ENCODE peak calls at places on chromosomes 1 and 21, in nine cellular contexts. P is Panc1, F is mammary epithelial cell, Z is OCI-LY7, I is RWPE1, N is left ventricle myocardium inferior, O is nephron progenitor cell, M is gastrocnemius medialis, V is body of pancreas. Y is an unnamed sample.

GRCh38 chr1:15236226-15237145 is 10.5 kb upstream of the FHAD1 start:
- DNase-seq in P (no peak), F (no peak), Z (no peak), I (peak), N (no peak), O (no peak), M (no peak), V (no peak), Y (no peak)

GRCh38 chr1:172180886-172181285 is 239.6 kb upstream of the C1orf105 start:
- DNase-seq in P (no peak), F (peak), Z (no peak), I (no peak), N (peak), O (no peak), M (peak), V (peak), Y (peak)

GRCh38 chr21:33403128-33403785 is at the start of gene IFNGR2:
- DNase-seq in P (no peak), F (peak), Z (peak), I (peak), N (peak), O (peak), M (no peak), V (peak), Y (no peak)

GRCh38 chr1:1206376-1207253 is at the start of gene TNFRSF18:
- DNase-seq in P (no peak), F (no peak), Z (no peak), I (peak), N (peak), O (peak), M (no peak), V (peak), Y (peak)

GRCh38 chr1:212655668-212656440 is 43.8 kb downstream of the BATF3 start:
- DNase-seq in P (no peak), F (peak), Z (no peak), I (peak), N (no peak), O (no peak), M (no peak), V (no peak), Y (no peak)

GRCh38 chr1:183734600-183735036 is 70.3 kb upstream of the RGL1 start:
- DNase-seq in P (no peak), F (no peak), Z (no peak), I (no peak), N (peak), O (no peak), M (peak), V (no peak), Y (no peak)

GRCh38 chr1:78292361-78292760 is 198.4 kb upstream of the PTGFR start:
- DNase-seq in P (no peak), F (no peak), Z (no peak), I (no peak), N (no peak), O (no peak), M (peak), V (no peak), Y (no peak)

GRCh38 chr1:78005755-78006154 is 1.0 kb downstream of the DNAJB4 start:
- DNase-seq in P (no peak), F (peak), Z (no peak), I (peak), N (no peak), O (no peak), M (no peak), V (peak), Y (no peak)

GRCh38 chr1:231663211-231663792 is 36.7 kb downstream of the DISC1 start:
- DNase-seq in P (no peak), F (no peak), Z (no peak), I (no peak), N (no peak), O (no peak), M (no peak), V (no peak), Y (no peak)

GRCh38 chr21:33412832-33413519 is 9.8 kb downstream of the IFNGR2 start:
- DNase-seq in P (no peak), F (peak), Z (no peak), I (no peak), N (no peak), O (no peak), M (no peak), V (peak), Y (no peak)

DNA sequence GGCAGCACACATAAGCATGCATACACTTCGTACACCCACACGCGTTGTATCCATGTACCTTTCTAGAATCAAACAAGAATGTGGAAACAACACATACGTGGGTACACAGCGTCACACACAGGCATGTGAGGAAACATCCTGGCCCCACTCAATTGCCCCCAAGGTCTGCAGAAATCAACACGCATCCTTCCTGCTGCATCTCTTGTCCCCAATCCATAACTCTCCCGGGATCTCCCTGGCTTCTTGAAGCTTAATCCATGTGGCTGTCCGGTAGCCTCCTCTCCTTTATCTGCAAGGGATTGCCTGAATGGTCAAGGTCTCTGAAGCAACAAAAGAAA is 5.5 kb upstream of the TBX15 start:
- DNase-seq in P (no peak), F (no peak), Z (peak), I (no peak), N (no peak), O (no peak), M (no peak), V (no peak), Y (no peak)
- TF ChIP-seq CTCF in P (no peak), F (no peak), Z (peak), I (no peak), N (no peak), O (no peak), M (no peak), V (no peak), Y (no peak)

GRCh38 chr1:54395535-54395934 is 10.7 kb downstream of the SSBP3 start:
- DNase-seq in P (no peak), F (no peak), Z (no peak), I (no peak), N (no peak), O (no peak), M (no peak), V (no peak), Y (no peak)

GRCh38 chr1:54390655-54391054 is 15.5 kb downstream of the SSBP3 start:
- DNase-seq in P (no peak), F (no peak), Z (no peak), I (no peak), N (no peak), O (no peak), M (peak), V (no peak), Y (no peak)

GRCh38 chr1:54392401-54392800 is 13.8 kb downstream of the SSBP3 start:
- DNase-seq in P (no peak), F (no peak), Z (no peak), I (no peak), N (no peak), O (no peak), M (no peak), V (no peak), Y (no peak)

GRCh38 chr1:54394104-54394503 is 12.1 kb downstream of the SSBP3 start:
- DNase-seq in P (no peak), F (no peak), Z (no peak), I (no peak), N (no peak), O (no peak), M (no peak), V (no peak), Y (no peak)

GRCh38 chr1:54391450-54392071 is 14.6 kb downstream of the SSBP3 start:
- DNase-seq in P (no peak), F (no peak), Z (no peak), I (no peak), N (no peak), O (no peak), M (no peak), V (no peak), Y (no peak)
- TF ChIP-seq CTCF in P (no peak), F (no peak), Z (no peak), I (no peak), N (no peak), O (no peak), M (no peak), V (no peak), Y (no peak)

DNA sequence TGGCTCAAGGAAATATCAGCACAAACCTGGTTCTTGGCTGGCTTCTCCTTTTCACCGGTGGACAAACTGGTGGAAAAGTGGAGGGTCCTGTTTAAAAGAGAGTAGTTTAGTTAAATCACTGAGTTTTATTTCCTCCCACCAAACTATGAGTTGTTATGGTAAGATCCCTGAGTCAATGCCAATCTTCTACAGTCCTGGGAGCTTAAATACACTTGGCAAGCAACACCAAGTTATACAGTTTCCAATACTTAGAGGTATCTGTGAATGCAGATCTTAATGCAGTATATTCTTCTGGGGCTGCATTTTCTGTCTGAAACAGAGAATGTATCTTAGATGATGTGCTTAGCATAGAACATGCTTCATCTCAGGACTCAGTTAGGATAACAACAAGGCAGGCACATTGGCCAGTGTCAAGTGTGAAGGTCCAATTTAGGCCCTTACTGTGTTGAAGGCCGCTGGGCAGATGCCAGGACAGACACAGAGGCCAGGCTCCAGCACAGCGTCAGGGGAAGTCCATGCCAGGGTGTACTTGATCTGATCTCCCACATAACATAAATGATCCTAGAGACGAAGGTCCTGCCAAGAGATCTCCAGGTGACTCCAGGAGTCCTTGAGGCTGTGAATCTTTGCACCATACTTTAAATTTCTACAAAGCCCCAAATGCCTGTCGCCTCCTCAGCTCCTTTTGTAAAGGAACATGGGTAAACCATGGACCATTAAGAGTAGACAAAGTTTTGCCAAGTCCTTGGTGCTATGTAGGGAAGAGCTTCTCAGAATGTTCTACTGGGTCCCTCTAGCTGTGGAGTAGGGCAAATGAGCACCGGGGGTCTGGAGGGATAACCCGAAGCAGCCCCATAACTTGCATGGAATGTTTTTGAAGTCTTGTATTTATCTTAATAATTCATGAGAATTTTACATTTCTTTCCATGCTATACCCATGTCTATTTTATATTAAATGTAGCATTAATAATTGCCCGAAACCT is 76.8 kb downstream of the KCNJ15 start:
- DNase-seq in P (no peak), F (no peak), Z (no peak), I (no peak), N (peak), O (no peak), M (no peak), V (no peak), Y (no peak)
- TF ChIP-seq CTCF in P (no peak), F (peak), Z (no peak), I (no peak), N (peak), O (no peak), M (no peak), V (no peak), Y (no peak)

DNA sequence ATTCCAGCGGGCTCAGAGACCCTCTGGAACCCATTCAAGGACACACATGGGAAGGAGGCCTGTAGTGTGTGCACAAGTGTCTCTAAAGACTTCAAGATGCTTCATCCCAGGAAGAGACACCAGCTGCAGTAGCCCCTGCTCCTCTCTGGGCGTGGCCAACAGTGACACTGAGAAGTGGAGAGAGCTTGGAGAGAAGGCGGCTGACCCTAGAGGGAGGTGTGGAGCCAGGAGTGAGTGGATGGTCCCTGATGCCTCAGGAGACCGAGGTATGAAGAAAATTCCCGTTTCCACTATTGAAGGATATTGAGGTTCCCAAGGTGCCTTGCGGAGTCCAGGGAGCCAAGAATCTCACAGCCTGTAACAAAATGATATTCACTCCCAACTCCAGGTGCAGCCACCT is 14.9 kb upstream of the TNNI1 start:
- DNase-seq in P (no peak), F (no peak), Z (no peak), I (no peak), N (no peak), O (peak), M (no peak), V (no peak), Y (no peak)
- TF ChIP-seq CTCF in P (no peak), F (no peak), Z (no peak), I (no peak), N (no peak), O (no peak), M (no peak), V (no peak), Y (no peak)

DNA sequence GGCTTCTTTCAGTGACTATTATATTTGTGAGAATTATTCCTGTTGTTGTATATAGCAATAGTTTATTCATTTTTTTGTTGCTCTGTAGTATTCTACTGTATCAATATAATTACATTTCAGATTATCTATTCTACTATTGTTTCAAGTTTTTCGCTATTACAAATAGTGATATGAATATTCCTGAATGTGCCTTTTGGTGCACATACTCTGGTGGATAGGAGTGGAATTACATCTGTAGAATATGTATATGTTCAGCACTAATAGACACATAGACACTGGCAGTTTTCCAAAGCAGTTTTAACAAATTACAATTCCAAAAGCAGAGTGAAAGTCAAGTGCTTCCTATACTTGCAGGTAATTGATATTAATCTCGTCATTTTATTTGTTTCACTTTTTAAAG is 696.2 kb upstream of the PRMT6 start:
- DNase-seq in P (no peak), F (no peak), Z (no peak), I (no peak), N (no peak), O (no peak), M (no peak), V (no peak), Y (no peak)
- TF ChIP-seq CTCF in P (no peak), F (peak), Z (peak), I (peak), N (no peak), O (peak), M (no peak), V (no peak), Y (no peak)

GRCh38 chr1:238722812-238723211 is 663.6 kb upstream of the CHRM3 start:
- DNase-seq in P (no peak), F (no peak), Z (no peak), I (no peak), N (no peak), O (no peak), M (no peak), V (no peak), Y (no peak)

DNA sequence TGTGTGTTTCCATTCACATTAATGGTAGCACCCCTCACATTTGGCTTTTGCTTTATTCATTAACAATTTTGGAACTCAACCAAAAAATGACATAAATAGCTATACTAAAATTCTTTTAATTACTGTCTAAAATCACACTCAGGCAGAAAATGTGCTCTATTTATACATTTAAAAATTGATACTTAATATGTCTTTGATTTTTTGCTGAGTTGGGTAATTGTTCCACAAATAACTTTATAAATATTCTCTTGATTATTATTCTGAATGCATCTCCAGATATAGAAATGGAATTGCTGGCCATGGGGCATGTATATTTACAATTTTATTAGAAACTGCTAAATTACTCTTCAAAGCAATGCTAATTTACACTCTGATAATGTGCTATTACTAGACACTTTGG is 658.7 kb upstream of the CHRM3 start:
- DNase-seq in P (no peak), F (no peak), Z (no peak), I (no peak), N (no peak), O (no peak), M (no peak), V (no peak), Y (no peak)
- TF ChIP-seq CTCF in P (no peak), F (no peak), Z (no peak), I (no peak), N (no peak), O (no peak), M (no peak), V (no peak), Y (no peak)

GRCh38 chr1:169601096-169601881 is 15.0 kb upstream of the F5 start:
- DNase-seq in P (no peak), F (peak), Z (peak), I (peak), N (no peak), O (no peak), M (no peak), V (no peak), Y (no peak)

GRCh38 chr1:169610858-169611257 is 19.1 kb downstream of the SELP start:
- DNase-seq in P (no peak), F (no peak), Z (no peak), I (no peak), N (no peak), O (no peak), M (no peak), V (no peak), Y (no peak)

GRCh38 chr1:169610110-169610509 is 19.8 kb downstream of the SELP start:
- DNase-seq in P (no peak), F (no peak), Z (no peak), I (no peak), N (no peak), O (no peak), M (no peak), V (no peak), Y (no peak)

GRCh38 chr1:169608231-169608630 is 21.7 kb downstream of the SELP start:
- DNase-seq in P (no peak), F (no peak), Z (no peak), I (no peak), N (no peak), O (no peak), M (no peak), V (no peak), Y (no peak)

DNA sequence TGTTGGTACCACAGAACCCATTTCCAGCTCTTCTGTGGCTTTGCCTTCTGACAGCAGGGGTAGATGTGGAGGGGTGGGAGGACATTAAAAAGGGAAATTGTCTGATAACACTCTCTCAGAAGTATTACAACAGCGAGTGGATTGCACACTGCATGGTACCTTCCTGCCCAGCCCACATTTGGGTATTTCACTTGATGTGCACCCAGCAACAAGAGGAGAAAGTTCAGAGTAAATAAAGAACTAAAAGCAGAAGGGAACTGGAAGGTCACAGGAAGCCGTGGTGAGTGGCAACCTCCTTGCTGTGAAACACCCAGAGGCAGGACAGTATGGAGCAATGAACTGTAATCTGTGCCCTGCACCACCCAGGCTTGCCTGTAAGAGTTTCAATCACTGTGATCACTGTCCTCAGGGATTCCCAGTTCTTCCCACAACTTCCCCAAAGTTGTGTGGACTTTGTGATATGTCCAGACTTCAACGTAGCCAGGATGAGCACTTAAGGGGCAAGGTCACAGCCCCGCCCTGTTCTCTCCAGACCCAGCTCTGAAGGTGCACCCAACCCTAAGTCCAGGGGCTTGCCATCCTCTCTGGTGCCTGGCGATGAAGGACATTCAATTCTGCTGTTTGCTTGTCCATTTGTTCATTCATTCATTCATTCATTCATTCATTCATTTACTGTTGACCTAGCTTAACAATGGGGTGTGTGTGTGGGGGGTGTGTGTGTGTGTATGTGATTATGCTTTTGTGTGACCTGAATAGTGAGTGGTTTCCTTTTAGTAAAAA is 18.7 kb upstream of the F5 start:
- DNase-seq in P (no peak), F (no peak), Z (no peak), I (no peak), N (peak), O (no peak), M (no peak), V (no peak), Y (peak)
- TF ChIP-seq CTCF in P (no peak), F (no peak), Z (no peak), I (no peak), N (no peak), O (no peak), M (no peak), V (no peak), Y (no peak)

Y was measured in natural killer cell.